ENCODE peak calls at places on chromosomes 12 and 14, in four cellular contexts. B, D, L and G are unnamed samples.

GRCh38 chr12:12985817-12986408 is 14.2 kb downstream of the HEBP1 start:
- DNase-seq in L (peak), B (peak), D (no peak), G (peak)

GRCh38 chr14:103422981-103423600 is 37.9 kb downstream of the MARK3 start:
- DNase-seq in D (no peak), B (peak), L (peak), G (peak)

GRCh38 chr12:112900298-112901145 is 6.2 kb upstream of the OAS1 start:
- DNase-seq in D (no peak), L (peak), B (peak), G (peak)

GRCh38 chr14:26867171-26867757 is 269.4 kb upstream of the NOVA1 start:
- DNase-seq in D (no peak), B (no peak), L (no peak), G (peak)

GRCh38 chr12:26471560-26471959 is 276.2 kb downstream of the SSPN start:
- DNase-seq in B (peak), L (peak), D (no peak), G (no peak)

GRCh38 chr12:51631021-51631420 is 40.0 kb downstream of the SCN8A start:
- DNase-seq in B (no peak), D (no peak), L (no peak), G (no peak)

GRCh38 chr12:124379379-124379937 is 84.6 kb downstream of the RFLNA start:
- DNase-seq in L (no peak), B (no peak), D (no peak), G (no peak)

GRCh38 chr12:127273621-127274020 is 993.3 kb upstream of the TMEM132C start:
- DNase-seq in D (no peak), L (no peak), B (no peak), G (peak)

GRCh38 chr12:77845831-77846230 is 15.1 kb downstream of the NAV3 start:
- DNase-seq in B (no peak), L (peak), D (no peak), G (peak)

GRCh38 chr14:77495354-77495753 is 3.3 kb downstream of the ISM2 start:
- DNase-seq in D (no peak), L (no peak), B (no peak), G (no peak)

GRCh38 chr12:10213168-10214130 is 772 bp downstream of the GABARAPL1 start:
- DNase-seq in D (peak), B (peak), L (peak), G (peak)

GRCh38 chr12:79886917-79887519 is 47.9 kb downstream of the PPP1R12A start:
- DNase-seq in B (peak), D (no peak), L (peak), G (peak)
- TF ChIP-seq CTCF in B (peak), D (peak), L (peak), G (peak)

GRCh38 chr12:15982471-15982870 is 71.3 kb downstream of the DERA start:
- DNase-seq in D (no peak), B (no peak), L (peak), G (peak)

GRCh38 chr12:15978431-15978950 is 67.4 kb downstream of the DERA start:
- DNase-seq in B (no peak), D (no peak), L (peak), G (no peak)

GRCh38 chr12:15977999-15978398 is 66.9 kb downstream of the DERA start:
- DNase-seq in B (peak), D (no peak), L (no peak), G (no peak)

GRCh38 chr12:15982071-15982470 is 70.9 kb downstream of the DERA start:
- DNase-seq in B (no peak), L (peak), D (no peak), G (no peak)

GRCh38 chr12:15979096-15980091 is 68.3 kb downstream of the DERA start:
- DNase-seq in L (peak), D (peak), B (peak), G (peak)
- TF ChIP-seq CTCF in L (peak), D (peak), B (peak), G (peak)

GRCh38 chr12:105235747-105236476 is at the start of gene APPL2:
- DNase-seq in L (peak), B (peak), D (peak), G (peak)
- TF ChIP-seq CTCF in L (no peak), B (peak), D (peak), G (peak)

GRCh38 chr12:81450920-81451739 is 308.0 kb downstream of the PPFIA2 start:
- DNase-seq in D (no peak), L (peak), B (peak), G (peak)
- TF ChIP-seq CTCF in D (peak), L (peak), B (peak), G (peak)

GRCh38 chr12:3262466-3262865 is 185.3 kb downstream of the TSPAN9 start:
- DNase-seq in D (no peak), L (no peak), B (no peak), G (no peak)

GRCh38 chr12:3259976-3260375 is 182.8 kb downstream of the TSPAN9 start:
- DNase-seq in L (no peak), D (no peak), B (no peak), G (no peak)

GRCh38 chr12:3263282-3263681 is 186.1 kb downstream of the TSPAN9 start:
- DNase-seq in L (no peak), D (no peak), B (no peak), G (no peak)

GRCh38 chr12:3263939-3264699 is 186.9 kb downstream of the TSPAN9 start:
- DNase-seq in L (no peak), D (no peak), B (no peak), G (no peak)

GRCh38 chr12:3261782-3262359 is 184.7 kb downstream of the TSPAN9 start:
- DNase-seq in L (peak), B (no peak), D (no peak), G (no peak)
- TF ChIP-seq CTCF in L (peak), B (no peak), D (no peak), G (no peak)

GRCh38 chr14:106508216-106508615 is 981.8 kb downstream of the TMEM121 start:
- DNase-seq in L (no peak), D (no peak), B (no peak), G (no peak)
- TF ChIP-seq CTCF in L (no peak), D (no peak), B (no peak), G (no peak)

GRCh38 chr12:6351622-6352021 is 9.7 kb upstream of the TNFRSF1A start:
- DNase-seq in B (no peak), L (no peak), D (no peak), G (no peak)
- TF ChIP-seq CTCF in B (no peak), L (no peak), D (no peak), G (no peak)

GRCh38 chr14:56248442-56248841 is 130.2 kb downstream of the PELI2 start:
- DNase-seq in D (no peak), L (no peak), B (no peak), G (no peak)

GRCh38 chr14:56244138-56244789 is 126.1 kb downstream of the PELI2 start:
- DNase-seq in B (no peak), D (no peak), L (peak), G (peak)

GRCh38 chr14:56243110-56243509 is 124.9 kb downstream of the PELI2 start:
- DNase-seq in L (peak), B (no peak), D (no peak), G (no peak)

GRCh38 chr14:56247495-56248087 is 129.4 kb downstream of the PELI2 start:
- DNase-seq in B (no peak), D (no peak), L (peak), G (peak)
- TF ChIP-seq CTCF in B (no peak), D (peak), L (peak), G (peak)

GRCh38 chr12:50261654-50262053 is 21.7 kb downstream of the LIMA1 start:
- DNase-seq in B (no peak), L (peak), D (no peak), G (peak)
- TF ChIP-seq CTCF in B (no peak), L (peak), D (no peak), G (no peak)